ENCODE peak calls at places on chromosomes 1 and 21, in six cellular contexts. One of them, this sample, is unnamed.

GRCh38 chr1:210233495-210234253 is 1.1 kb downstream of the SERTAD4 start:
- DNase-seq in mesendoderm: peak
- DNase-seq in IMR-90: peak
- DNase-seq in mesenchymal stem cell: peak
- DNase-seq in neuronal stem cell: peak
- DNase-seq in H1: peak
- DNase-seq in this sample: peak

GRCh38 chr1:25549273-25550154 is 6.1 kb downstream of the LDLRAP1 start:
- DNase-seq in mesendoderm: no peak
- DNase-seq in IMR-90: peak
- DNase-seq in mesenchymal stem cell: peak
- DNase-seq in neuronal stem cell: no peak
- DNase-seq in H1: no peak
- DNase-seq in this sample: peak

GRCh38 chr21:38661296-38662223 is 144.2 kb upstream of the ETS2 start:
- DNase-seq in mesendoderm: peak
- DNase-seq in IMR-90: peak
- DNase-seq in mesenchymal stem cell: peak
- DNase-seq in neuronal stem cell: no peak
- DNase-seq in H1: peak
- DNase-seq in this sample: peak

GRCh38 chr1:88683516-88683847 is 591 bp upstream of the PKN2 start:
- DNase-seq in mesendoderm: no peak
- DNase-seq in IMR-90: peak
- DNase-seq in mesenchymal stem cell: no peak
- DNase-seq in neuronal stem cell: no peak
- DNase-seq in H1: no peak
- DNase-seq in this sample: no peak

GRCh38 chr21:40383951-40384350 is 463.0 kb downstream of the DSCAM start:
- DNase-seq in mesendoderm: no peak
- DNase-seq in IMR-90: no peak
- DNase-seq in mesenchymal stem cell: no peak
- DNase-seq in neuronal stem cell: no peak
- DNase-seq in H1: no peak
- DNase-seq in this sample: peak

GRCh38 chr1:6426321-6426971 is 1.9 kb downstream of the ESPN start:
- DNase-seq in mesendoderm: no peak
- DNase-seq in IMR-90: no peak
- DNase-seq in mesenchymal stem cell: no peak
- DNase-seq in neuronal stem cell: no peak
- DNase-seq in H1: no peak
- DNase-seq in this sample: no peak

GRCh38 chr1:53998223-53998622 is 19.8 kb downstream of the LDLRAD1 start:
- DNase-seq in mesendoderm: no peak
- DNase-seq in IMR-90: no peak
- DNase-seq in mesenchymal stem cell: no peak
- DNase-seq in neuronal stem cell: no peak
- DNase-seq in H1: no peak
- DNase-seq in this sample: no peak

GRCh38 chr1:110292327-110292741 is 46.8 kb upstream of the RBM15 start:
- DNase-seq in mesendoderm: no peak
- DNase-seq in IMR-90: peak
- DNase-seq in mesenchymal stem cell: peak
- DNase-seq in neuronal stem cell: no peak
- DNase-seq in H1: no peak
- DNase-seq in this sample: no peak

GRCh38 chr1:78078358-78078757 is 32.6 kb downstream of the GIPC2 start:
- DNase-seq in mesendoderm: no peak
- DNase-seq in IMR-90: no peak
- DNase-seq in mesenchymal stem cell: no peak
- DNase-seq in neuronal stem cell: no peak
- DNase-seq in H1: no peak
- DNase-seq in this sample: no peak

GRCh38 chr1:169745015-169745861 is 11.4 kb upstream of the SELE start:
- DNase-seq in mesendoderm: peak
- DNase-seq in IMR-90: no peak
- DNase-seq in mesenchymal stem cell: no peak
- DNase-seq in neuronal stem cell: no peak
- DNase-seq in H1: no peak
- DNase-seq in this sample: no peak

GRCh38 chr21:36310016-36310415 is 10.0 kb upstream of the MORC3 start:
- DNase-seq in mesendoderm: no peak
- DNase-seq in IMR-90: no peak
- DNase-seq in mesenchymal stem cell: no peak
- DNase-seq in neuronal stem cell: no peak
- DNase-seq in H1: no peak
- DNase-seq in this sample: no peak

GRCh38 chr21:41877901-41878830 is 978 bp downstream of the PRDM15 start:
- DNase-seq in mesendoderm: peak
- DNase-seq in IMR-90: peak
- DNase-seq in mesenchymal stem cell: peak
- DNase-seq in neuronal stem cell: peak
- DNase-seq in H1: no peak
- DNase-seq in this sample: no peak

GRCh38 chr1:82398357-82398756 is 597.6 kb downstream of the ADGRL2 start:
- DNase-seq in mesendoderm: no peak
- DNase-seq in IMR-90: no peak
- DNase-seq in mesenchymal stem cell: no peak
- DNase-seq in neuronal stem cell: no peak
- DNase-seq in H1: no peak
- DNase-seq in this sample: no peak

GRCh38 chr1:9592510-9593075 is 3.9 kb downstream of the TMEM201 start:
- DNase-seq in mesendoderm: no peak
- DNase-seq in IMR-90: no peak
- DNase-seq in mesenchymal stem cell: no peak
- DNase-seq in neuronal stem cell: no peak
- DNase-seq in H1: no peak
- DNase-seq in this sample: no peak

GRCh38 chr1:183105449-183105848 is 80.6 kb upstream of the LAMC2 start:
- DNase-seq in mesendoderm: no peak
- DNase-seq in IMR-90: peak
- DNase-seq in mesenchymal stem cell: peak
- DNase-seq in neuronal stem cell: no peak
- DNase-seq in H1: no peak
- DNase-seq in this sample: peak

GRCh38 chr1:236603896-236604217 is 459 bp downstream of the HEATR1 start:
- DNase-seq in mesendoderm: peak
- DNase-seq in IMR-90: peak
- DNase-seq in mesenchymal stem cell: peak
- DNase-seq in neuronal stem cell: peak
- DNase-seq in H1: no peak
- DNase-seq in this sample: peak

GRCh38 chr1:90434460-90434859 is 282.6 kb downstream of the BARHL2 start:
- DNase-seq in mesendoderm: peak
- DNase-seq in IMR-90: peak
- DNase-seq in mesenchymal stem cell: no peak
- DNase-seq in neuronal stem cell: no peak
- DNase-seq in H1: no peak
- DNase-seq in this sample: no peak

GRCh38 chr21:17461582-17461981 is 51.3 kb upstream of the CXADR start:
- DNase-seq in mesendoderm: no peak
- DNase-seq in IMR-90: peak
- DNase-seq in mesenchymal stem cell: peak
- DNase-seq in neuronal stem cell: no peak
- DNase-seq in H1: no peak
- DNase-seq in this sample: no peak

GRCh38 chr21:35933466-35933865 is 126.9 kb downstream of the SETD4 start:
- DNase-seq in mesendoderm: peak
- DNase-seq in IMR-90: peak
- DNase-seq in mesenchymal stem cell: peak
- DNase-seq in neuronal stem cell: no peak
- DNase-seq in H1: no peak
- DNase-seq in this sample: peak

GRCh38 chr21:25709684-25710265 is 24.9 kb downstream of the ATP5PF start:
- DNase-seq in mesendoderm: peak
- DNase-seq in IMR-90: no peak
- DNase-seq in mesenchymal stem cell: no peak
- DNase-seq in neuronal stem cell: no peak
- DNase-seq in H1: no peak
- DNase-seq in this sample: no peak

GRCh38 chr21:28152729-28153128 is 839.9 kb downstream of the LTN1 start:
- DNase-seq in mesendoderm: no peak
- DNase-seq in IMR-90: peak
- DNase-seq in mesenchymal stem cell: peak
- DNase-seq in neuronal stem cell: no peak
- DNase-seq in H1: no peak
- DNase-seq in this sample: no peak

GRCh38 chr1:228457017-228457395 is 30.2 kb upstream of the RNF187 start:
- DNase-seq in mesendoderm: no peak
- DNase-seq in IMR-90: no peak
- DNase-seq in mesenchymal stem cell: no peak
- DNase-seq in neuronal stem cell: no peak
- DNase-seq in H1: no peak
- DNase-seq in this sample: no peak

GRCh38 chr1:45615885-45616284 is 8.0 kb downstream of the CCDC17 start:
- DNase-seq in mesendoderm: no peak
- DNase-seq in IMR-90: no peak
- DNase-seq in mesenchymal stem cell: no peak
- DNase-seq in neuronal stem cell: no peak
- DNase-seq in H1: no peak
- DNase-seq in this sample: no peak

GRCh38 chr21:44421901-44422840 is 33.1 kb upstream of the LRRC3 start:
- DNase-seq in mesendoderm: no peak
- DNase-seq in IMR-90: no peak
- DNase-seq in mesenchymal stem cell: no peak
- DNase-seq in neuronal stem cell: no peak
- DNase-seq in H1: no peak
- DNase-seq in this sample: no peak

GRCh38 chr21:16194851-16195251 is 465.1 kb downstream of the USP25 start:
- DNase-seq in mesendoderm: no peak
- DNase-seq in IMR-90: peak
- DNase-seq in mesenchymal stem cell: peak
- DNase-seq in neuronal stem cell: no peak
- DNase-seq in H1: no peak
- DNase-seq in this sample: no peak

GRCh38 chr1:218674280-218674773 is 329.2 kb downstream of the TGFB2 start:
- DNase-seq in mesendoderm: peak
- DNase-seq in IMR-90: peak
- DNase-seq in mesenchymal stem cell: peak
- DNase-seq in neuronal stem cell: peak
- DNase-seq in H1: peak
- DNase-seq in this sample: peak

GRCh38 chr1:201277441-201277840 is 5.9 kb upstream of the PKP1 start:
- DNase-seq in mesendoderm: no peak
- DNase-seq in IMR-90: no peak
- DNase-seq in mesenchymal stem cell: no peak
- DNase-seq in neuronal stem cell: no peak
- DNase-seq in H1: no peak
- DNase-seq in this sample: peak

GRCh38 chr1:202691846-202692245 is 18.4 kb downstream of the SYT2 start:
- DNase-seq in mesendoderm: no peak
- DNase-seq in IMR-90: no peak
- DNase-seq in mesenchymal stem cell: no peak
- DNase-seq in neuronal stem cell: no peak
- DNase-seq in H1: no peak
- DNase-seq in this sample: no peak

DNA sequence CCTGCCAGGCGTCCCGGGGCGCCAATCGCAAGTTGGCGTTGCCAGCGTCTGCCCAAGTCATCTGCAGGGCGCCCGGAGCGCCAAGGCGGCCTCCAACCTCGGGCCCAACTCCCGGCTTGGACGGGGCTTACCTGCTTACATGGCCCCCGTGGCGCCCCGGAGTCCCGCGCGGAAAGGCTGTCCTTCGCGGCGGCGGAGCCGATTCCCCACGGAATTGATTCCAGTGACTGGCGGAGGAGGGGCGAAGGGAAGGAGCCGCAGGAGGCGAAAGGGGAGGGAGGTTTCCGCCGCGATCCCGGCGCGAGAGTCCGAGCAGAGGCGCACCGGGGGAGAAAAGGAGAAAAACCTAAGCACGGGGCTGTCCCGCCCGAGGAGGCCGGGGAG is 358 bp downstream of the PTPN14 start:
- DNase-seq in mesendoderm: no peak
- DNase-seq in IMR-90: no peak
- DNase-seq in mesenchymal stem cell: no peak
- DNase-seq in neuronal stem cell: peak
- DNase-seq in H1: peak
- DNase-seq in this sample: no peak
- H3K4ac ChIP-seq in mesendoderm: peak
- H3K4ac ChIP-seq in IMR-90: peak
- H3K4ac ChIP-seq in mesenchymal stem cell: peak
- H3K4ac ChIP-seq in neuronal stem cell: no peak
- H3K4ac ChIP-seq in H1: peak
- H3K4ac ChIP-seq in this sample: peak

GRCh38 chr1:242523968-242524570 is 428 bp downstream of the PLD5 start:
- DNase-seq in mesendoderm: peak
- DNase-seq in IMR-90: no peak
- DNase-seq in mesenchymal stem cell: no peak
- DNase-seq in neuronal stem cell: peak
- DNase-seq in H1: peak
- DNase-seq in this sample: peak
- H3K4me3 ChIP-seq in mesendoderm: peak
- H3K4me3 ChIP-seq in IMR-90: peak
- H3K4me3 ChIP-seq in mesenchymal stem cell: peak
- H3K4me3 ChIP-seq in neuronal stem cell: peak
- H3K4me3 ChIP-seq in H1: peak
- H3K4me3 ChIP-seq in this sample: peak

DNA sequence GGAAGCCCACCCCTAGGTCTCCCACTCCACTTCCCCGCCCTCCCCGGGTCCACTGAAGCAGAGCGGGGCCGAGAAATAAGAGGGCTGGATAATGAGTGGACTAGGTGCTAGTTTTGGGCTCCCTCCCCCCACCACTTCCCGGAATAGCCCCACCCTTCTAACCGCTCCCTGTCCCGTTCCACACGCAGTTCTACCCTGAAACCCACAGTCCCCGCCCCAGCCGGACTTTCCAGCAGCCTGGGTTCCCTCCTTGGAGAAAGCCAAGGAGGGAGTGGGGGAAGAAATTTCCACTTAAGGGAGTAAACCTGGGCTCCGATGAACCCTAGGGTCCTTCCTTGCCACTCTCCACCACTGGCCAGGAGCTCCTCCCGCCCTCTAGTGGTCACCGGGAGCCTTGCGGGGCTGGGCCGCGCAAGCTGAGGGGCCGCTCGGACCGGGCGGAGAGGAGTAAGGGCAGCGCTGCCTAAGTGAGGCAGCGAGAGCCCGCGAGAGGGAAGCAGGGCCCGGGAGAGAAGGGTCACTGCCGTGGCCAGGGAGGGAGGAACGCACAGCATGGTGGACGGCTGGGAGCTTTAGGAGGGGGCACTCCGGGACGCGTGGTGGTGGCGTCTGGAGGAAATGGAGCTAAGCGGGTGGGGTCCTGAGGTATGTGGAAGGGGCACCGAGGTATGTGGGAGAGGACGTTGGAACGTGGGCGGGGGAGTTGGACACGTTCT is 14.3 kb downstream of the THBS3 start:
- DNase-seq in mesendoderm: peak
- DNase-seq in IMR-90: peak
- DNase-seq in mesenchymal stem cell: peak
- DNase-seq in neuronal stem cell: peak
- DNase-seq in H1: peak
- DNase-seq in this sample: peak
- H3K4ac ChIP-seq in mesendoderm: peak
- H3K4ac ChIP-seq in IMR-90: peak
- H3K4ac ChIP-seq in mesenchymal stem cell: peak
- H3K4ac ChIP-seq in neuronal stem cell: peak
- H3K4ac ChIP-seq in H1: peak
- H3K4ac ChIP-seq in this sample: peak

GRCh38 chr1:99180915-99181314 is 83.4 kb upstream of the PLPPR4 start:
- DNase-seq in mesendoderm: no peak
- DNase-seq in IMR-90: no peak
- DNase-seq in mesenchymal stem cell: no peak
- DNase-seq in neuronal stem cell: no peak
- DNase-seq in H1: no peak
- DNase-seq in this sample: no peak
- H3K4me3 ChIP-seq in mesendoderm: no peak
- H3K4me3 ChIP-seq in IMR-90: no peak
- H3K4me3 ChIP-seq in mesenchymal stem cell: no peak
- H3K4me3 ChIP-seq in neuronal stem cell: no peak
- H3K4me3 ChIP-seq in H1: no peak
- H3K4me3 ChIP-seq in this sample: no peak

GRCh38 chr1:230867903-230868735 is at the start of gene C1orf198:
- DNase-seq in mesendoderm: peak
- DNase-seq in IMR-90: no peak
- DNase-seq in mesenchymal stem cell: peak
- DNase-seq in neuronal stem cell: peak
- DNase-seq in H1: peak
- DNase-seq in this sample: peak
- H3K4ac ChIP-seq in mesendoderm: peak
- H3K4ac ChIP-seq in IMR-90: peak
- H3K4ac ChIP-seq in mesenchymal stem cell: peak
- H3K4ac ChIP-seq in neuronal stem cell: no peak
- H3K4ac ChIP-seq in H1: peak
- H3K4ac ChIP-seq in this sample: peak